ENCODE peak calls at places on chromosomes 1 and 21, in ten cellular contexts. I is anterior cingulate cortex; G is RWPE1; P is GM12891; V is NCI-H510A; A is foreskin fibroblast; M is naive thymus-derived CD8-positive, alpha-beta T cell; Z is erythroblast; D is stimulated activated CD4-positive, alpha-beta T cell treated with anti-CD3 and anti-CD28 coated beads, Interleukin-12 subunit alpha, Interleukin-12 subunit beta, amount 100 ng/mL, for 48 hours; S is Daoy. Y is an unnamed sample.

GRCh38 chr1:97551113-97551512 is 369.7 kb downstream of the DPYD start:
- DNase-seq in I (no peak), G (no peak), P (no peak), V (no peak), A (peak), M (no peak), Z (no peak), D (no peak), S (no peak), Y (no peak)

GRCh38 chr1:13921190-13921589 is 221.2 kb downstream of the PRDM2 start:
- DNase-seq in I (no peak), G (no peak), P (no peak), V (no peak), A (no peak), M (no peak), Z (no peak), D (no peak), S (no peak), Y (no peak)

GRCh38 chr1:172637522-172637921 is 21.4 kb upstream of the FASLG start:
- DNase-seq in I (no peak), G (peak), P (no peak), V (no peak), A (peak), M (no peak), Z (no peak), D (no peak), S (peak), Y (no peak)

GRCh38 chr1:60234761-60235160 is 161.2 kb upstream of the C1orf87 start:
- DNase-seq in I (no peak), G (no peak), P (no peak), V (no peak), A (no peak), M (no peak), Z (no peak), D (no peak), S (no peak), Y (no peak)

GRCh38 chr1:240363315-240363714 is 248.6 kb downstream of the GREM2 start:
- DNase-seq in I (no peak), G (no peak), P (no peak), V (no peak), A (no peak), M (no peak), Z (no peak), D (no peak), S (no peak), Y (no peak)

GRCh38 chr1:161989108-161989507 is 34.6 kb downstream of the OLFML2B start:
- DNase-seq in I (no peak), G (no peak), P (no peak), V (no peak), A (peak), M (no peak), Z (no peak), D (no peak), S (no peak), Y (no peak)

GRCh38 chr1:246544001-246544400 is 22.1 kb downstream of the TFB2M start:
- DNase-seq in I (no peak), G (no peak), P (no peak), V (no peak), A (no peak), M (no peak), Z (no peak), D (no peak), S (no peak), Y (no peak)

GRCh38 chr1:22260860-22261432 is 118.0 kb upstream of the WNT4 start:
- DNase-seq in I (no peak), G (no peak), P (no peak), V (no peak), A (no peak), M (no peak), Z (no peak), D (no peak), S (no peak), Y (no peak)

GRCh38 chr1:111193712-111194480 is 6.5 kb downstream of the DENND2D start:
- DNase-seq in I (no peak), G (no peak), P (no peak), V (no peak), A (no peak), M (no peak), Z (no peak), D (no peak), S (no peak), Y (no peak)

GRCh38 chr1:9724706-9725476 is 73.4 kb downstream of the PIK3CD start:
- DNase-seq in I (no peak), G (peak), P (peak), V (peak), A (peak), M (peak), Z (peak), D (peak), S (peak), Y (peak)

GRCh38 chr1:183783896-183784637 is 20.9 kb upstream of the RGL1 start:
- DNase-seq in I (peak), G (no peak), P (no peak), V (no peak), A (peak), M (no peak), Z (no peak), D (no peak), S (peak), Y (no peak)

GRCh38 chr21:39373634-39374033 is 24.7 kb upstream of the HMGN1 start:
- DNase-seq in I (no peak), G (peak), P (no peak), V (no peak), A (peak), M (no peak), Z (peak), D (no peak), S (peak), Y (no peak)

GRCh38 chr21:42653492-42654061 is at the start of gene PDE9A:
- DNase-seq in I (no peak), G (no peak), P (no peak), V (no peak), A (no peak), M (no peak), Z (no peak), D (no peak), S (no peak), Y (peak)

GRCh38 chr1:22279735-22280134 is 136.8 kb upstream of the WNT4 start:
- DNase-seq in I (no peak), G (no peak), P (no peak), V (no peak), A (no peak), M (no peak), Z (no peak), D (no peak), S (no peak), Y (no peak)

GRCh38 chr1:55235722-55236121 is 20.6 kb upstream of the USP24 start:
- DNase-seq in I (no peak), G (peak), P (no peak), V (no peak), A (peak), M (no peak), Z (no peak), D (no peak), S (peak), Y (no peak)